ENCODE peak calls at places on chromosome 19, in seven cellular contexts. F is GM23248, R is neural progenitor cell, K is IMR-90, U is mammary epithelial cell, A is SK-N-MC, D is adipocyte. Z is an unnamed sample.

GRCh38 chr19:18446145-18446810 is 8.3 kb upstream of the ISYNA1 start:
- DNase-seq in F (no peak), R (no peak), K (no peak), U (no peak), A (no peak), D (no peak), Z (no peak)

GRCh38 chr19:11624064-11624463 is 26.8 kb downstream of the ZNF627 start:
- DNase-seq in F (peak; percentile 79), R (no peak), K (peak; percentile 35), U (peak; percentile 28), A (no peak), D (peak; percentile 55), Z (peak; percentile 40)

GRCh38 chr19:22604571-22605274 is 29.4 kb upstream of the ZNF492 start:
- DNase-seq in F (no peak), R (no peak), K (no peak), U (no peak), A (no peak), D (no peak), Z (no peak)

GRCh38 chr19:6521718-6522646 is 8.8 kb upstream of the TNFSF9 start:
- DNase-seq in F (peak; percentile 51), R (no peak), K (no peak), U (no peak), A (no peak), D (no peak), Z (peak; percentile 42)

GRCh38 chr19:51372649-51373504 is at the start of gene NKG7:
- DNase-seq in F (no peak), R (no peak), K (no peak), U (no peak), A (no peak), D (no peak), Z (no peak)

GRCh38 chr19:6711605-6712004 is 8.8 kb downstream of the C3 start:
- DNase-seq in F (no peak), R (no peak), K (no peak), U (no peak), A (no peak), D (no peak), Z (no peak)

GRCh38 chr19:31772915-31773314 is 423.7 kb upstream of the TSHZ3 start:
- DNase-seq in F (no peak), R (no peak), K (no peak), U (no peak), A (no peak), D (no peak), Z (no peak)

GRCh38 chr19:47369923-47370625 is 21.0 kb downstream of the DHX34 start:
- DNase-seq in F (peak; percentile 85), R (no peak), K (peak; percentile 74), U (no peak), A (no peak), D (peak; percentile 85), Z (peak; percentile 73)

GRCh38 chr19:47444388-47444821 is 25.1 kb upstream of the MEIS3 start:
- DNase-seq in F (no peak), R (peak; percentile 80), K (no peak), U (no peak), A (no peak), D (no peak), Z (no peak)

GRCh38 chr19:13825489-13826475 is 30.5 kb downstream of the ZSWIM4 start:
- DNase-seq in F (peak; percentile 78), R (peak; percentile 75), K (no peak), U (no peak), A (no peak), D (peak; percentile 23), Z (no peak)

GRCh38 chr19:46080561-46080960 is 39.8 kb upstream of the IGFL4 start:
- DNase-seq in F (peak; percentile 87), R (no peak), K (peak; percentile 92), U (peak; percentile 81), A (no peak), D (peak; percentile 66), Z (peak; percentile 56)

GRCh38 chr19:23686622-23687423 is at the start of gene ZNF675:
- DNase-seq in F (peak; percentile 95), R (peak; percentile 96), K (peak; percentile 89), U (peak; percentile 90), A (peak; percentile 44), D (peak; percentile 96), Z (peak; percentile 90)

GRCh38 chr19:7124782-7125181 is 55.3 kb downstream of the ZNF557 start:
- DNase-seq in F (no peak), R (no peak), K (no peak), U (no peak), A (no peak), D (no peak), Z (no peak)

GRCh38 chr19:33175886-33176669 is 18.1 kb upstream of the LRP3 start:
- DNase-seq in F (peak; percentile 64), R (peak; percentile 58), K (peak; percentile 30), U (peak; percentile 9), A (no peak), D (peak; percentile 54), Z (peak; percentile 33)

GRCh38 chr19:50829801-50830200 is 3.6 kb downstream of the KLK15 start:
- DNase-seq in F (no peak), R (no peak), K (no peak), U (no peak), A (no peak), D (no peak), Z (no peak)

GRCh38 chr19:50167314-50167721 is 4.2 kb upstream of the IZUMO2 start:
- DNase-seq in F (no peak), R (peak; percentile 77), K (no peak), U (no peak), A (no peak), D (no peak), Z (no peak)

GRCh38 chr19:58562126-58563033 is 4.0 kb upstream of the UBE2M start:
- DNase-seq in F (peak; percentile 74), R (peak; percentile 52), K (peak; percentile 39), U (peak; percentile 45), A (no peak), D (peak; percentile 52), Z (peak; percentile 58)

GRCh38 chr19:49331616-49332055 is 3.6 kb upstream of the CD37 start:
- DNase-seq in F (peak; percentile 60), R (peak; percentile 64), K (peak; percentile 57), U (peak; percentile 51), A (no peak), D (peak; percentile 23), Z (peak; percentile 51)

DNA sequence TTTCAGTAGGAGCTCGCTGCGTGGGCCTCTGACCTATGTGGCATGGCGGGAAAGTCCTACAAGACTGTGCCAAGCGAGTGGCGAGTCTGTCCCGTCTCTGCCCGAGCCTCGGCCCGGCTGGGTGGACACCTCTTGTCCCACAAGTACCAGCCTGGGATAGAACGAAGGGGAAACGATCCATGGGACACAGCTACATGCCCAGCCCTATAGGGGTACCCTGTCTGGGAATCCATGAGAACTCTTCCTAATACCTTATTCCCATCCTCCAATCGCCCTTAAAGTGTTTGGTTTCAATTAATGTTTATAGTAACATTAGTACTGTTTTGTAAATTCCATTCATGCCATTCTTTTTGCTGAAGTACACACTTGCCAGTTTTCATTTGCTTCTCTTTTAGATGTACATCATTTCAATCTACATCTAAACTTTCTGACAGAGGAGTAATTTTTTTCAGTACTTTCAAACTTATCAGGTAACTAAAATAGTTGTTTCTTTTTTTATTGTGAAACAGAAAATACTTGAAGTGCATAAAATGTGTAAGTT is 667 bp upstream of the ZNF790 start:
- DNase-seq in F (no peak), R (no peak), K (peak; percentile 8), U (no peak), A (no peak), D (no peak), Z (peak; percentile 34)
- H3K9ac ChIP-seq in F (peak overlapping the region; percentile 87), R (peak overlapping the region; percentile 75), K (peak overlapping the region; percentile 87), U (no peak overlapping the region), A (no peak overlapping the region), D (peak overlapping the region; percentile 95), Z (peak overlapping the region; percentile 52)

DNA sequence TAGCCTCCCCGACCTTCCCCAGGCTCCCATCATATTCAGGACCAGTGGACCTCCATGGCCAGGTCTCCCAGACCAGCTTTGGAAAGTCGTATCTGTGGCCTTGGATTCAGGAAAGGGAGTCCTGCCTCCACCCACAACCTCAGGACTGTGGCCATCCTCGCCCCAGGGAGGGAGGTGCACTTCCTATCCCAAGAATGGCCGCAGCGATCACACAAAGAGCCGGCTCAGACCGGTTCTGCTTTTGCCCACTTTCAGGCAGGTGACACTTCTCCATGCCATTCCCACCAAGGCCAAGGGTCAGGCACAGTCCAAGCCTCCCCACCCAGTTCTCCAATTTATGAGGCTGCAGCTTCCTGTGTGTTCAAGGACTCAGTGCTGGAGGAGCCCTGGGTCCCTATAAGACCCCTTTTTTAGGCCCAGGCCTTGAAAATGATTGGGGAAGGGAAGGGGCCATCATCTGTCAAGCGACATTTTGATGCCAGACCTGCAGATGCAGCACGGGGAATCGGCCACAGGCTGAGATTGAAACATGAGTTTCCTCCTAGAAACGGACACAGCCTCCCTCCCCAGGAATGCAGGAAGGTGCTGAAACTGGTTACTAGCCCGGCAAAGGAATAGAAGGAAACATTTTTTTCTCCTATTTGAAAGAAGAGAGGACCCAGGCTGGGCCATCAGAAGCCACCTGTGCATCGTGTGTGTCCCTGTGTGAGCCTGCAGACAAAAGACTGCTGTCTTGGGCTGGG is 65.6 kb upstream of the USE1 start:
- DNase-seq in F (no peak), R (no peak), K (no peak), U (no peak), A (no peak), D (no peak), Z (no peak)
- H3K9ac ChIP-seq in F (no peak overlapping the region), R (no peak overlapping the region), K (no peak overlapping the region), U (no peak overlapping the region), A (no peak overlapping the region), D (no peak overlapping the region), Z (no peak overlapping the region)

DNA sequence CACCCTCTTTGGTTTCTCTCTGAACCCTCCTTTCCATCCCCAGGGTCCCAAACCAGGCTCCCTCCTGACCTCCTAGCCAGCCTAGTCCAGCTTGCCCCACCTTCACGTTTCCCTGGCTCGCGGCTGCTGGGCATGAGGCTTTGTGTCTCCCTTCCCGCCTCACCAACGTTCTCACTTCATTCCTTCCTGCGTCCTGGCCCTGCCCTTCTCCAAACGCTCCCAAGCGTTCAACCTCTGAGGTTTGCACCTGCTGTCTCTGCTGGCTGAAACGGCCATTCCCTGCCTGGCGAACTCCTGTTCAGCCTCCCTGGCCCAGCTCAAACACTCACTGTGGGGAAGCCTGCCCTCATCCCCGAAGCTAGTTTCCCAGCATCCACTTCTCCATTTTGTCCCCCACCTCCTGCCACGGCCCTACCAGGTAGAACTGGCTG is 12.4 kb downstream of the EPS8L1 start:
- DNase-seq in F (no peak), R (no peak), K (no peak), U (no peak), A (no peak), D (no peak), Z (no peak)
- H3K9ac ChIP-seq in F (no peak overlapping the region), R (peak overlapping the region; percentile 1), K (no peak overlapping the region), U (no peak overlapping the region), A (peak overlapping the region; percentile 64), D (peak overlapping the region; percentile 48), Z (no peak overlapping the region)

DNA sequence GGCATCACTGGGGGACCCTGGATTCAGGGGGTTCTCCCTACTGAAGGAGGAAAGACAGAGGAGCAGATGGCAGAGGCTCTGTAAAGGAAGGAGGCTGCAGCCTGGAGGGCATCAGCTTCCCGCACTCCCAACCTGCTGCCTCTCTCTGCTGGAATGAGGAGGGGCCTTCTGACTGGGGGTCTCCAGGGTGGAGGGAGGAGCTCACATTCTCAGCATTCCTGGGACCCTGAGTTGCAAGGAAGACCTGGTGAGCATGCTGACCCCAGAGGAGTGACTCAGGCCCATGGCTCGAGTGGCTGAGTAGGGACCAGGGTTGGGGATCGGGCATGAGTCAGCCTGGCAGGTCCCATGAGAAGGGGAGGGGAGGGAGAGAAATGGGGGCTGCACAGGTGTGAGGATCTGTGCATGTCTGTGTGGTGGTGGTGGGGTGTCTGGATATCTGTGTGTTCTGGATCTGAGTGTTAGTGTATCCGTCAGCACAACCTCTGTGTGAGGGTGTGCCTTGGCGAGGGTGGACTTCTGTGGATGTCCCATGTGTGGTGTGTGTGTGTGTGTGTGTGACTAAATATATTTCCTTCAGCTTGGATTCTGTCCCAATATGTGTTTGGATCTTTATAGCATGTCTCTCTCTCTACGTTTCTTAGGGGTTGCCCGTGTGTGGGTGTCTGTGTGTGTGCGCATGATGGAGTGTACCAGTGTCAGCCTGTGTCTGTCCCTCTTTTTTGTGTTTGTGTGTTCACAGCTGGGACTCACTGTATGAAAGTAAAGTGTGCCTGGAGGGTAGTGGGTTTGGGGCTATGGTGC is 4.6 kb downstream of the AXL start:
- DNase-seq in F (peak; percentile 91), R (peak; percentile 81), K (peak; percentile 96), U (peak; percentile 65), A (no peak), D (peak; percentile 76), Z (peak; percentile 96)
- H3K9ac ChIP-seq in F (peak overlapping the region; percentile 76), R (no peak overlapping the region), K (peak overlapping the region; percentile 80), U (no peak overlapping the region), A (no peak overlapping the region), D (peak overlapping the region; percentile 53), Z (peak overlapping the region; percentile 48)